ENCODE peak calls at places on chromosomes 7 and 10, in eight cellular contexts. A, C, D, Y, V, E, T and J are unnamed samples.

GRCh38 chr7:159025161-159025779 is 119.4 kb downstream of the VIPR2 start:
- DNase-seq in Y (peak), V (peak), A (no peak), D (no peak), C (no peak), E (no peak), T (no peak), J (no peak)

GRCh38 chr7:47688311-47689100 is 106.6 kb upstream of the TNS3 start:
- DNase-seq in Y (no peak), E (peak), A (no peak), V (no peak), T (no peak), D (no peak), C (no peak), J (no peak)

GRCh38 chr7:19620470-19620869 is 88.4 kb downstream of the POLR1F start:
- DNase-seq in A (no peak), Y (no peak), V (no peak), D (no peak), T (no peak), E (no peak), C (no peak), J (no peak)

GRCh38 chr10:50621981-50622496 is 1.7 kb downstream of the SGMS1 start:
- DNase-seq in Y (peak), A (peak), T (peak), V (peak), C (peak), D (peak), E (peak), J (peak)

GRCh38 chr10:119917777-119918176 is 25.2 kb downstream of the SEC23IP start:
- DNase-seq in C (no peak), T (no peak), E (no peak), D (no peak), A (no peak), V (no peak), Y (no peak), J (no peak)

GRCh38 chr10:62815373-62816111 is 624 bp downstream of the EGR2 start:
- DNase-seq in C (no peak), T (no peak), A (no peak), V (no peak), Y (peak), E (no peak), D (no peak), J (peak)

GRCh38 chr7:50155755-50156154 is 62.7 kb upstream of the ZPBP start:
- DNase-seq in V (no peak), Y (no peak), A (no peak), T (no peak), E (no peak), C (no peak), D (no peak), J (no peak)

GRCh38 chr10:125152646-125153368 is 7.6 kb downstream of the CTBP2 start:
- DNase-seq in A (peak), E (no peak), Y (no peak), T (no peak), D (no peak), C (no peak), V (peak), J (no peak)

GRCh38 chr7:69283421-69283820 is 314.9 kb upstream of the AUTS2 start:
- DNase-seq in A (no peak), Y (no peak), C (peak), V (no peak), D (no peak), T (no peak), E (no peak), J (no peak)

GRCh38 chr10:30821994-30822692 is 192.6 kb upstream of the LYZL2 start:
- DNase-seq in V (no peak), C (no peak), T (no peak), D (no peak), Y (no peak), E (no peak), A (no peak), J (no peak)

GRCh38 chr10:116671274-116671926 is 50.6 kb downstream of the PNLIPRP2 start:
- DNase-seq in T (no peak), E (no peak), V (no peak), Y (no peak), C (no peak), D (no peak), A (no peak), J (no peak)

GRCh38 chr10:79244841-79245504 is 102.3 kb upstream of the PPIF start:
- DNase-seq in Y (no peak), A (no peak), D (peak), C (no peak), E (no peak), T (no peak), V (peak), J (no peak)

GRCh38 chr7:114158275-114158674 is 239.5 kb upstream of the PPP1R3A start:
- DNase-seq in Y (no peak), D (no peak), E (no peak), V (no peak), C (no peak), A (no peak), T (no peak), J (no peak)

GRCh38 chr7:46713868-46714596 is 793.0 kb upstream of the IGFBP3 start:
- DNase-seq in C (no peak), E (no peak), T (no peak), D (no peak), A (peak), Y (peak), V (peak), J (no peak)

GRCh38 chr7:2815523-2816240 is 28.4 kb downstream of the GNA12 start:
- DNase-seq in D (no peak), Y (peak), T (no peak), V (no peak), C (no peak), E (no peak), A (no peak), J (no peak)
- TF ChIP-seq EP300 in D (no peak), Y (no peak), T (no peak), V (no peak), C (no peak), E (no peak), A (no peak), J (no peak)

GRCh38 chr10:85026878-85027467 is 698.6 kb downstream of the CCSER2 start:
- DNase-seq in A (no peak), E (no peak), T (no peak), D (no peak), V (no peak), Y (no peak), C (no peak), J (no peak)
- TF ChIP-seq EP300 in A (no peak), E (no peak), T (no peak), D (no peak), V (no peak), Y (no peak), C (no peak), J (no peak)

GRCh38 chr10:129800-130199 is 5.5 kb upstream of the ZMYND11 start:
- DNase-seq in T (no peak), C (no peak), Y (no peak), V (no peak), A (no peak), E (no peak), D (no peak), J (no peak)

GRCh38 chr10:132961-133898 is 2.0 kb upstream of the ZMYND11 start:
- DNase-seq in C (no peak), T (no peak), A (no peak), D (no peak), Y (no peak), V (no peak), E (peak), J (no peak)

GRCh38 chr10:124874-125273 is 10.4 kb upstream of the ZMYND11 start:
- DNase-seq in Y (no peak), C (no peak), T (no peak), E (no peak), V (no peak), A (no peak), D (no peak), J (no peak)

GRCh38 chr10:127612-128432 is 7.4 kb upstream of the ZMYND11 start:
- DNase-seq in Y (no peak), C (no peak), A (no peak), E (no peak), D (peak), T (no peak), V (peak), J (no peak)
- TF ChIP-seq EP300 in Y (no peak), C (no peak), A (no peak), E (no peak), D (no peak), T (no peak), V (no peak), J (no peak)

DNA sequence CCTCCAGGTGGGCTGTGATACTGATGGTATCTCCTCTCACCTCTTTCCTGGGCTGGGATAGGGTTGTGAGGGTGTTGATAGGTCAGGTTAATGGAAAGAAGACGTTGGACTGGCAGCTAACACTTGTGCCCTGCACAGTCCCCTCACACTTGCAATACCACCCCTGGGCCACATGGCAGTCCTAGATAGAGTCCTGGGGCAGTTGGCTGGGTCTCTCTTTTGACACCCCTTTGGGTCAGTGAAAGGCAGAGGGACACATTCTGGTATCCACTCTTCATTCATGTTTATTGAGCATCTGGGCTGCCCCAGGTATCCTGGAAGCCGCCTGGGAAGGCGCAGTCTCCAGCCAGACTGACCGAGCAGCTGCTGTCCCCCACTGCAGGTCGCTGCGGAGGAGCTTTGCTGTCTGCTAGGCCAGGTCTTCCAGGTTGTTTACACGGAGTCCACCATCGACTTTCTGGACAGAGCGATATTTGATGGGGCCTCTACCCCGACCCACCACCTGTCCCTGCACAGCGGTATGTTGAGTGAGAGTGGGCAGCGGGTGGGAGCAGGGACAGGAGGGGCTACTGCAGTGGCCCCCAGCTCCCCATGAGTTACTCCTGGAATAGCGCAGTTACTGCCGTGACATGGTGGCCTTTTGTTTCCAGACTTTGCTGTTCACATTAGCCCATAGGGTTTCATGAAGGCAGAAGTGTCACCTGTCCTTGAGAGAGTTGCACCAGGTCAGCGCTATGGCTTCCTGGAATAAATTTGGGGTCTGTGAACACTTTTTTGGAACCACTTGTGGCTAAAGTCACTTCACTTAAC is 19.1 kb downstream of the NACAD start:
- DNase-seq in T (peak), A (no peak), E (no peak), V (no peak), C (no peak), Y (no peak), D (no peak), J (no peak)
- TF ChIP-seq EP300 in T (no peak), A (no peak), E (no peak), V (no peak), C (no peak), Y (no peak), D (no peak), J (no peak)

DNA sequence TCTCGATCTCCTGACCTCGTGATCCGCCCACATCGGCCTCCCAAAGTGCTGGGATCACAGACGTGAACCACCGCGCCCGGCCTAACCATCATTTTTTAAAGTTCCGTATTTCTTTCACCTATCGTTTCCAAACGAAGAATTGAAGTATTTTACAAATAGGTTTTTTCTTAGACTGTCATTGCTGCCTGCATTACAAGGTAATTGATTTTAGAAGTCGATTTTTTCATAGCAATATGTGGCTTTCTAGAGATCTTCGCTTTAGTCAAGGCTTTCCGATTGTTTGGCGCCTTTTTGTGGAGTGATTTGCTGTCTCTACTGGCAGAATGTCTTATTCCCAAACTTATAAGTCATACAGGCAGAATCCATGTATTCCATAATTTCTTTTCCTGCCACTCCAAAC is 109.2 kb downstream of the TRIL start:
- DNase-seq in V (no peak), A (no peak), E (no peak), D (no peak), C (no peak), T (no peak), Y (no peak), J (no peak)
- TF ChIP-seq EP300 in V (no peak), A (no peak), E (no peak), D (no peak), C (no peak), T (no peak), Y (no peak), J (no peak)

GRCh38 chr7:30428586-30429530 is 49.7 kb downstream of the NOD1 start:
- DNase-seq in Y (no peak), D (no peak), C (no peak), V (peak), T (no peak), A (no peak), E (no peak), J (peak)
- TF ChIP-seq EP300 in Y (no peak), D (no peak), C (no peak), V (no peak), T (no peak), A (no peak), E (no peak), J (no peak)

GRCh38 chr10:91689731-91690168 is 56.9 kb upstream of the PPP1R3C start:
- DNase-seq in V (no peak), D (no peak), T (no peak), E (no peak), A (no peak), Y (no peak), C (no peak), J (no peak)
- TF ChIP-seq EP300 in V (no peak), D (no peak), T (no peak), E (no peak), A (no peak), Y (no peak), C (no peak), J (no peak)

GRCh38 chr7:155453296-155454182 is 4.4 kb upstream of the EN2 start:
- DNase-seq in V (no peak), E (no peak), C (no peak), A (no peak), T (no peak), D (no peak), Y (no peak), J (peak)
- TF ChIP-seq EP300 in V (no peak), E (no peak), C (no peak), A (no peak), T (no peak), D (no peak), Y (no peak), J (no peak)

GRCh38 chr7:33986951-33987948 is 81.9 kb downstream of the BMPER start:
- DNase-seq in C (no peak), V (no peak), D (no peak), T (peak), Y (peak), E (peak), A (no peak), J (no peak)
- TF ChIP-seq EP300 in C (no peak), V (no peak), D (no peak), T (peak), Y (no peak), E (no peak), A (no peak), J (peak)

DNA sequence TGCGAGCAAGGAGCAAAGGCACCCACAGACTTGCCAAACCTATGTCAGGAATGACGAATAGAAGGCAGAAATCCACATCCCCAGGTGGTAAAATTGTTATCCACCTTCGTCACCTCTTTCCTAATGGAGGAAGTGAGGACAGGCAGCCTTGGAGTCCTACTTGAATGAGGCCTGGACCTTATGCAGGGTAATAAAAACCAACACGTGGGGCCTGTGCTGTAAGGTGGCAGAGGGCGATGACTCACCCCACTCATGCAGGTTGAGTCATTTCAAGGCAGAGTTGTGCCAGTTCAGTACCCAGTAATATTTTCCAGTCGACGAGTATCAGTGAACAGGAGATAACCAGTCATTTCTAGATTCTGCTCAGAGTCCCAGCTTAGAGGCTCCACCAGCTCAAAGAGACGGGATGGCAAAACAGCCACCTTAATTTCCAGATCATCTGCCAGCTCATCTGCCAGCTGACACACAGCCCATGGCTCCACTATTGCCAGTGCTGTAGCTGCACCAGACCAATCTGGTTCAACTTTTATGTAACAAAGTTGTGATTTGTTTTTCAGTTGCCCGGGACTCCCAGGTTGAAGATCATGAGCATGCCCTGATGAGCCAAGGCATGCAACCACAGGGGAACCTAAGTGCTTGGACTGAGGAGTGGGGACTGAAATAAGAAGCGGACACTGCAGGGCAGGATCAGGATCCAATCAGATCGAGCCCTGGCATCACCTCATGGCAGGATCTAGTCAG is 176.2 kb upstream of the ITGB1 start:
- DNase-seq in T (peak), D (peak), V (peak), E (peak), Y (no peak), C (no peak), A (no peak), J (no peak)
- TF ChIP-seq EP300 in T (peak), D (no peak), V (no peak), E (no peak), Y (no peak), C (no peak), A (no peak), J (peak)